ENCODE peak calls at places on chromosome 9, in six cellular contexts. D is nephron progenitor cell, J is HEK293T, O is body of pancreas, B is T-helper 17 cell, R is Peyer's patch. E is an unnamed sample.
A peak's percentile ranks its signal among the peaks of the same experiment; 100 is the strongest.

GRCh38 chr9:33813712-33814641 is 3.0 kb upstream of the UBE2R2 start:
- DNase-seq in R (peak; percentile 61), D (no peak), B (no peak), J (peak; percentile 35), O (no peak), E (no peak)

GRCh38 chr9:96495341-96495740 is 45.4 kb downstream of the HABP4 start:
- DNase-seq in R (no peak), O (no peak), D (no peak), J (no peak), B (no peak), E (no peak)

GRCh38 chr9:6686396-6686795 is 40.9 kb upstream of the GLDC start:
- DNase-seq in R (no peak), B (no peak), D (no peak), J (no peak), O (no peak), E (peak; percentile 30)

GRCh38 chr9:32587901-32588300 is 14.9 kb upstream of the NDUFB6 start:
- DNase-seq in B (no peak), R (no peak), D (no peak), J (no peak), O (no peak), E (no peak)

GRCh38 chr9:113609562-113610318 is 146.2 kb downstream of the RGS3 start:
- DNase-seq in O (peak; percentile 81), J (no peak), D (no peak), B (no peak), R (peak; percentile 53), E (peak; percentile 93)

GRCh38 chr9:72773570-72773969 is 179.3 kb downstream of the ALDH1A1 start:
- DNase-seq in J (no peak), O (no peak), R (no peak), D (no peak), B (no peak), E (no peak)

GRCh38 chr9:69809304-69809863 is 11.2 kb upstream of the CFAP95 start:
- DNase-seq in B (no peak), O (no peak), R (no peak), J (peak; percentile 21), D (no peak), E (no peak)

GRCh38 chr9:85941617-85941930 is 628 bp downstream of the NAA35 start:
- DNase-seq in R (no peak), D (no peak), B (no peak), J (no peak), O (no peak), E (no peak)

GRCh38 chr9:128167209-128167608 is 7.1 kb downstream of the BBLN start:
- DNase-seq in J (no peak), D (no peak), O (no peak), R (no peak), B (no peak), E (no peak)

GRCh38 chr9:91342575-91342974 is 19.1 kb downstream of the AUH start:
- DNase-seq in R (no peak), O (no peak), D (no peak), B (no peak), J (no peak), E (no peak)

GRCh38 chr9:15310448-15310847 is 3.4 kb upstream of the TTC39B start:
- DNase-seq in D (no peak), O (no peak), R (no peak), J (no peak), B (no peak), E (no peak)

GRCh38 chr9:109771084-109771483 is 8.9 kb upstream of the PALM2AKAP2 start:
- DNase-seq in B (no peak), R (no peak), D (no peak), J (no peak), O (no peak), E (no peak)

GRCh38 chr9:94084314-94084713 is at the start of gene PTPDC1:
- DNase-seq in B (no peak), R (no peak), J (peak; percentile 20), D (peak; percentile 41), O (no peak), E (no peak)

GRCh38 chr9:19640023-19640422 is 148.8 kb downstream of the SLC24A2 start:
- DNase-seq in J (no peak), R (no peak), O (no peak), B (no peak), D (no peak), E (no peak)

GRCh38 chr9:15738011-15738410 is 185.2 kb downstream of the CCDC171 start:
- DNase-seq in B (no peak), J (no peak), O (no peak), D (no peak), R (no peak), E (no peak)

GRCh38 chr9:134178781-134179551 is 14.6 kb upstream of the RNU6ATAC start:
- DNase-seq in R (peak; percentile 48), D (peak; percentile 48), O (peak; percentile 28), J (no peak), B (no peak), E (peak; percentile 86)

GRCh38 chr9:92438900-92439526 is 14.7 kb upstream of the OMD start:
- DNase-seq in O (no peak), D (no peak), B (no peak), R (no peak), J (no peak), E (no peak)

GRCh38 chr9:82273121-82273520 is 284.5 kb downstream of the SPATA31D1 start:
- DNase-seq in O (no peak), B (no peak), R (no peak), J (no peak), D (no peak), E (no peak)

GRCh38 chr9:98365227-98365669 is 109.8 kb upstream of the TBC1D2 start:
- DNase-seq in R (no peak), D (no peak), J (no peak), O (no peak), B (no peak), E (no peak)

GRCh38 chr9:134626576-134627416 is 14.8 kb upstream of the COL5A1 start:
- DNase-seq in R (peak; percentile 33), O (peak; percentile 3), D (no peak), B (no peak), J (no peak), E (peak; percentile 23)

E was measured in adrenal gland.